ENCODE peak calls at places on chromosomes 5 and 9, in ten cellular contexts. One of them, this sample, is unnamed.

GRCh38 chr9:108469654-108470053 is 386.1 kb downstream of the ACTL7B start:
- DNase-seq in heart right ventricle: no peak
- DNase-seq in IMR-90: peak; percentile 76
- DNase-seq in PC-3: peak; percentile 83
- DNase-seq in GM23338: no peak
- DNase-seq in ovary: no peak
- DNase-seq in AG10803: peak; percentile 27
- DNase-seq in psoas muscle: no peak
- DNase-seq in sigmoid colon: no peak
- DNase-seq in OCI-LY7: no peak
- DNase-seq in this sample: no peak

GRCh38 chr5:143129203-143129602 is 274.3 kb downstream of the NR3C1 start:
- DNase-seq in heart right ventricle: no peak
- DNase-seq in IMR-90: no peak
- DNase-seq in PC-3: no peak
- DNase-seq in GM23338: no peak
- DNase-seq in ovary: no peak
- DNase-seq in AG10803: no peak
- DNase-seq in psoas muscle: no peak
- DNase-seq in sigmoid colon: no peak
- DNase-seq in OCI-LY7: no peak
- DNase-seq in this sample: no peak

GRCh38 chr5:37834542-37835399 is 5.1 kb downstream of the GDNF start:
- DNase-seq in heart right ventricle: no peak
- DNase-seq in IMR-90: no peak
- DNase-seq in PC-3: no peak
- DNase-seq in GM23338: peak; percentile 77
- DNase-seq in ovary: peak; percentile 28
- DNase-seq in AG10803: no peak
- DNase-seq in psoas muscle: peak; percentile 56
- DNase-seq in sigmoid colon: peak; percentile 74
- DNase-seq in OCI-LY7: no peak
- DNase-seq in this sample: no peak

GRCh38 chr5:161190086-161190485 is 338.1 kb upstream of the ATP10B start:
- DNase-seq in heart right ventricle: no peak
- DNase-seq in IMR-90: no peak
- DNase-seq in PC-3: no peak
- DNase-seq in GM23338: no peak
- DNase-seq in ovary: no peak
- DNase-seq in AG10803: peak; percentile 2
- DNase-seq in psoas muscle: no peak
- DNase-seq in sigmoid colon: no peak
- DNase-seq in OCI-LY7: no peak
- DNase-seq in this sample: no peak

GRCh38 chr5:3197699-3198098 is 397.9 kb upstream of the IRX1 start:
- DNase-seq in heart right ventricle: no peak
- DNase-seq in IMR-90: no peak
- DNase-seq in PC-3: no peak
- DNase-seq in GM23338: peak; percentile 66
- DNase-seq in ovary: no peak
- DNase-seq in AG10803: no peak
- DNase-seq in psoas muscle: no peak
- DNase-seq in sigmoid colon: no peak
- DNase-seq in OCI-LY7: no peak
- DNase-seq in this sample: no peak

GRCh38 chr5:15691536-15691935 is 191.6 kb downstream of the FBXL7 start:
- DNase-seq in heart right ventricle: no peak
- DNase-seq in IMR-90: peak; percentile 60
- DNase-seq in PC-3: no peak
- DNase-seq in GM23338: no peak
- DNase-seq in ovary: no peak
- DNase-seq in AG10803: peak; percentile 89
- DNase-seq in psoas muscle: no peak
- DNase-seq in sigmoid colon: no peak
- DNase-seq in OCI-LY7: no peak
- DNase-seq in this sample: no peak

GRCh38 chr9:31908158-31908890 is 476.1 kb upstream of the ACO1 start:
- DNase-seq in heart right ventricle: no peak
- DNase-seq in IMR-90: no peak
- DNase-seq in PC-3: peak; percentile 68
- DNase-seq in GM23338: no peak
- DNase-seq in ovary: no peak
- DNase-seq in AG10803: no peak
- DNase-seq in psoas muscle: no peak
- DNase-seq in sigmoid colon: no peak
- DNase-seq in OCI-LY7: no peak
- DNase-seq in this sample: no peak

GRCh38 chr5:34656001-34656699 is at the start of gene RAI14:
- DNase-seq in heart right ventricle: peak; percentile 79
- DNase-seq in IMR-90: peak; percentile 85
- DNase-seq in PC-3: peak; percentile 86
- DNase-seq in GM23338: peak; percentile 87
- DNase-seq in ovary: peak; percentile 85
- DNase-seq in AG10803: peak; percentile 88
- DNase-seq in psoas muscle: peak; percentile 79
- DNase-seq in sigmoid colon: peak; percentile 94
- DNase-seq in OCI-LY7: no peak
- DNase-seq in this sample: peak; percentile 68

GRCh38 chr5:61525573-61526142 is 193.6 kb downstream of the ZSWIM6 start:
- DNase-seq in heart right ventricle: no peak
- DNase-seq in IMR-90: peak; percentile 7
- DNase-seq in PC-3: peak; percentile 33
- DNase-seq in GM23338: peak; percentile 21
- DNase-seq in ovary: no peak
- DNase-seq in AG10803: no peak
- DNase-seq in psoas muscle: no peak
- DNase-seq in sigmoid colon: no peak
- DNase-seq in OCI-LY7: no peak
- DNase-seq in this sample: no peak

GRCh38 chr9:93710370-93710723 is 134.0 kb downstream of the PHF2 start:
- DNase-seq in heart right ventricle: no peak
- DNase-seq in IMR-90: no peak
- DNase-seq in PC-3: no peak
- DNase-seq in GM23338: no peak
- DNase-seq in ovary: no peak
- DNase-seq in AG10803: no peak
- DNase-seq in psoas muscle: no peak
- DNase-seq in sigmoid colon: no peak
- DNase-seq in OCI-LY7: no peak
- DNase-seq in this sample: no peak

GRCh38 chr5:142847898-142848790 is 78.0 kb downstream of the ARHGAP26 start:
- DNase-seq in heart right ventricle: no peak
- DNase-seq in IMR-90: peak; percentile 31
- DNase-seq in PC-3: no peak
- DNase-seq in GM23338: no peak
- DNase-seq in ovary: no peak
- DNase-seq in AG10803: peak; percentile 70
- DNase-seq in psoas muscle: no peak
- DNase-seq in sigmoid colon: no peak
- DNase-seq in OCI-LY7: no peak
- DNase-seq in this sample: no peak

GRCh38 chr5:172412724-172413260 is 41.5 kb downstream of the SH3PXD2B start:
- DNase-seq in heart right ventricle: peak; percentile 86
- DNase-seq in IMR-90: peak; percentile 95
- DNase-seq in PC-3: peak; percentile 73
- DNase-seq in GM23338: no peak
- DNase-seq in ovary: peak; percentile 61
- DNase-seq in AG10803: peak; percentile 100
- DNase-seq in psoas muscle: peak; percentile 96
- DNase-seq in sigmoid colon: peak; percentile 96
- DNase-seq in OCI-LY7: no peak
- DNase-seq in this sample: peak; percentile 65

GRCh38 chr9:112669326-112669725 is 48.6 kb downstream of the INIP start:
- DNase-seq in heart right ventricle: no peak
- DNase-seq in IMR-90: no peak
- DNase-seq in PC-3: no peak
- DNase-seq in GM23338: no peak
- DNase-seq in ovary: no peak
- DNase-seq in AG10803: no peak
- DNase-seq in psoas muscle: no peak
- DNase-seq in sigmoid colon: no peak
- DNase-seq in OCI-LY7: no peak
- DNase-seq in this sample: no peak

GRCh38 chr9:112659906-112660305 is 58.0 kb downstream of the INIP start:
- DNase-seq in heart right ventricle: no peak
- DNase-seq in IMR-90: no peak
- DNase-seq in PC-3: no peak
- DNase-seq in GM23338: no peak
- DNase-seq in ovary: no peak
- DNase-seq in AG10803: no peak
- DNase-seq in psoas muscle: no peak
- DNase-seq in sigmoid colon: no peak
- DNase-seq in OCI-LY7: no peak
- DNase-seq in this sample: no peak

GRCh38 chr9:112664541-112664940 is 53.4 kb downstream of the INIP start:
- DNase-seq in heart right ventricle: no peak
- DNase-seq in IMR-90: no peak
- DNase-seq in PC-3: peak; percentile 12
- DNase-seq in GM23338: no peak
- DNase-seq in ovary: no peak
- DNase-seq in AG10803: no peak
- DNase-seq in psoas muscle: no peak
- DNase-seq in sigmoid colon: no peak
- DNase-seq in OCI-LY7: no peak
- DNase-seq in this sample: no peak

GRCh38 chr9:112663681-112664080 is 54.2 kb downstream of the INIP start:
- DNase-seq in heart right ventricle: no peak
- DNase-seq in IMR-90: no peak
- DNase-seq in PC-3: no peak
- DNase-seq in GM23338: no peak
- DNase-seq in ovary: no peak
- DNase-seq in AG10803: no peak
- DNase-seq in psoas muscle: no peak
- DNase-seq in sigmoid colon: no peak
- DNase-seq in OCI-LY7: no peak
- DNase-seq in this sample: no peak

DNA sequence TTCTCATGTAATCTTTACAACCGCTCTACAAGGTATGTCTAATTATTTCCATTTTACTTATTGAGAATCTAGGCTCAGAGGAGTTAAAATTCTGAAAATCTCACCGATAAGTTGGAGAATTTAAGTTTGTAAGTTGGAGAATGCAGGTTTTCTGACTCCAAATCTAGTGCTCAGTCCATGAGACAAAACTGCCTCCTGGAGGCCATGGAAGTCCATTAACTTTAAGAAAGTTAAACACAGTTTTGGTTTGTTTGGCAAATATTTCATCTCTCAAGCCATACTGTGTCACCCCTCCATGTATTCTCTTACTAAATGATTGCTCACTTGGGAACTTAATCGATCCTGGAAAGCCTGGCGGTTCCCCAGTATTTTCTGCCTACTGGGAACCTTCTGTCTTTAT is 52.6 kb downstream of the INIP start:
- DNase-seq in heart right ventricle: no peak
- DNase-seq in IMR-90: peak; percentile 47
- DNase-seq in PC-3: peak; percentile 40
- DNase-seq in GM23338: no peak
- DNase-seq in ovary: no peak
- DNase-seq in AG10803: peak; percentile 50
- DNase-seq in psoas muscle: no peak
- DNase-seq in sigmoid colon: no peak
- DNase-seq in OCI-LY7: no peak
- DNase-seq in this sample: peak; percentile 7
- TF ChIP-seq CTCF in heart right ventricle: peak; percentile 22
- TF ChIP-seq CTCF in IMR-90: peak; percentile 49
- TF ChIP-seq CTCF in PC-3: peak; percentile 52
- TF ChIP-seq CTCF in GM23338: no peak
- TF ChIP-seq CTCF in ovary: no peak
- TF ChIP-seq CTCF in AG10803: peak; percentile 68
- TF ChIP-seq CTCF in psoas muscle: no peak
- TF ChIP-seq CTCF in sigmoid colon: no peak
- TF ChIP-seq CTCF in OCI-LY7: peak; percentile 45
- TF ChIP-seq CTCF in this sample: peak; percentile 44

DNA sequence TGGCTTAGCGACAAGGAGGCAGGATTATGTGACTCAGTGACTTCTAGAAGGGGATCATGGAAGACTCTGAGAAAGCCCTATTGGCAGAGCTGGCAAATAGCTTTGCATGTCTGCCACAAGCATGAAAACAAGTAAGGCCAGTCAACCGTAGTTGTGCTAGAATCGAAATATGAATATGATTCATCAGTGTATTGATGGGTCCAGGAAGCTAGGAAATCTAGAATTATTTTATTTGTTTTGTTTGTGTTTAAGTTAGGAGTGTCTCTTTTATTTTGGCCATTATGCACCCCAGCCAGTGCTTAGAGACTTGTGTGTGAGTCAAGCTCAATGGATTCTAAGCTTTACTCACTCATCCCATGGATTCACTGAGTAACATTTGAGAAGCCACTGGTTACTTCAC is 3.8 kb upstream of the ITGA2 start:
- DNase-seq in heart right ventricle: no peak
- DNase-seq in IMR-90: peak; percentile 56
- DNase-seq in PC-3: peak; percentile 82
- DNase-seq in GM23338: no peak
- DNase-seq in ovary: no peak
- DNase-seq in AG10803: no peak
- DNase-seq in psoas muscle: no peak
- DNase-seq in sigmoid colon: no peak
- DNase-seq in OCI-LY7: no peak
- DNase-seq in this sample: no peak
- H3K4me3 ChIP-seq in heart right ventricle: no peak overlapping the region
- H3K4me3 ChIP-seq in IMR-90: no peak overlapping the region
- H3K4me3 ChIP-seq in PC-3: no peak overlapping the region
- H3K4me3 ChIP-seq in GM23338: no peak overlapping the region
- H3K4me3 ChIP-seq in ovary: no peak overlapping the region
- H3K4me3 ChIP-seq in AG10803: no peak overlapping the region
- H3K4me3 ChIP-seq in psoas muscle: no peak overlapping the region
- H3K4me3 ChIP-seq in sigmoid colon: no peak overlapping the region
- H3K4me3 ChIP-seq in OCI-LY7: no peak overlapping the region
- H3K4me3 ChIP-seq in this sample: no peak overlapping the region

DNA sequence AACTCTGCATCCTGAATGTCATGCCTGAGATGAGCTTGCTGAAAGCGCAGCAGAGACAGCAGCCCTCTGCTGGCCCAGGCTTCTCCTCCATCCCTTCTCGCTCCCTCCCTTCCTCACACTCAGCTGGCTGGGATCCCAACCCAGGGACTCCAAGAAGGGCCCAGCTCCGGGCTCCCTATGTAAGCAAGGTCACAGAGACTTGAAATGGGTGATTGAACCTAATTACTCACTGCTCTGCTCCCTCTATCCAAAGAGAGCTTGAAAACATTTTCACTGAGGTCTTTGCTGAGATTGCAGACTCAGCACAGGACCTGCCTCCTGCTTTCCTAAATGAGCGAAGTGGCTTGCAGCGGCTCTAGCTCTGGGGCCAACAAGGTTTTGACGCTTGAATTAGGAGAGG is 42.8 kb downstream of the RAPGEF1 start:
- DNase-seq in heart right ventricle: no peak
- DNase-seq in IMR-90: peak; percentile 61
- DNase-seq in PC-3: no peak
- DNase-seq in GM23338: peak; percentile 62
- DNase-seq in ovary: peak; percentile 83
- DNase-seq in AG10803: no peak
- DNase-seq in psoas muscle: peak; percentile 69
- DNase-seq in sigmoid colon: peak; percentile 87
- DNase-seq in OCI-LY7: no peak
- DNase-seq in this sample: no peak
- TF ChIP-seq CTCF in heart right ventricle: no peak
- TF ChIP-seq CTCF in IMR-90: peak; percentile 29
- TF ChIP-seq CTCF in PC-3: no peak
- TF ChIP-seq CTCF in GM23338: no peak
- TF ChIP-seq CTCF in ovary: no peak
- TF ChIP-seq CTCF in AG10803: no peak
- TF ChIP-seq CTCF in psoas muscle: peak; percentile 8
- TF ChIP-seq CTCF in sigmoid colon: no peak
- TF ChIP-seq CTCF in OCI-LY7: no peak
- TF ChIP-seq CTCF in this sample: peak; percentile 52

GRCh38 chr9:137479315-137479861 is 20.3 kb upstream of the NSMF start:
- DNase-seq in heart right ventricle: no peak
- DNase-seq in IMR-90: peak; percentile 11
- DNase-seq in PC-3: no peak
- DNase-seq in GM23338: no peak
- DNase-seq in ovary: no peak
- DNase-seq in AG10803: no peak
- DNase-seq in psoas muscle: peak; percentile 35
- DNase-seq in sigmoid colon: no peak
- DNase-seq in OCI-LY7: no peak
- DNase-seq in this sample: no peak
- H3K4me3 ChIP-seq in heart right ventricle: no peak overlapping the region
- H3K4me3 ChIP-seq in IMR-90: no peak overlapping the region
- H3K4me3 ChIP-seq in PC-3: no peak overlapping the region
- H3K4me3 ChIP-seq in GM23338: no peak overlapping the region
- H3K4me3 ChIP-seq in ovary: no peak overlapping the region
- H3K4me3 ChIP-seq in AG10803: no peak overlapping the region
- H3K4me3 ChIP-seq in psoas muscle: no peak overlapping the region
- H3K4me3 ChIP-seq in sigmoid colon: no peak overlapping the region
- H3K4me3 ChIP-seq in OCI-LY7: no peak overlapping the region
- H3K4me3 ChIP-seq in this sample: no peak overlapping the region

This sample was measured in AG04450.